ENCODE peak calls at places on chromosomes 2 and 18, in ten cellular contexts. K is stomach, S is IMR-90, C is colonic mucosa, V is ovary, M is osteoblast, R is HCT116, B is Peyer's patch, Z is DND-41, E is cardiac muscle cell. U is an unnamed sample.

GRCh38 chr2:75303227-75303626 is 103.9 kb upstream of the TACR1 start:
- DNase-seq in K (no peak), S (no peak), C (no peak), V (no peak), M (no peak), R (no peak), B (no peak), Z (no peak), E (no peak), U (no peak)

GRCh38 chr18:2805970-2806943 is 40.5 kb upstream of the EMILIN2 start:
- DNase-seq in K (no peak), S (peak; percentile 73), C (no peak), V (no peak), M (peak; percentile 44), R (no peak), B (no peak), Z (no peak), E (no peak), U (no peak)

GRCh38 chr2:223900066-223900465 is 45.1 kb downstream of the WDFY1 start:
- DNase-seq in K (no peak), S (no peak), C (no peak), V (no peak), M (no peak), R (no peak), B (no peak), Z (no peak), E (no peak), U (no peak)

GRCh38 chr2:177195194-177195593 is 17.4 kb upstream of the HNRNPA3 start:
- DNase-seq in K (no peak), S (no peak), C (no peak), V (no peak), M (no peak), R (no peak), B (no peak), Z (no peak), E (no peak), U (no peak)

GRCh38 chr2:169159686-169160085 is 90.3 kb downstream of the DHRS9 start:
- DNase-seq in K (no peak), S (no peak), C (no peak), V (no peak), M (no peak), R (no peak), B (no peak), Z (no peak), E (no peak), U (no peak)

GRCh38 chr2:175373729-175374128 is 192.2 kb upstream of the ATP5MC3 start:
- DNase-seq in K (no peak), S (no peak), C (no peak), V (no peak), M (no peak), R (no peak), B (no peak), Z (no peak), E (no peak), U (no peak)

GRCh38 chr2:196711625-196712024 is 72.1 kb downstream of the CCDC150 start:
- DNase-seq in K (no peak), S (no peak), C (no peak), V (no peak), M (no peak), R (no peak), B (no peak), Z (no peak), E (no peak), U (no peak)

GRCh38 chr18:27198036-27198435 is 12.9 kb upstream of the CHST9 start:
- DNase-seq in K (no peak), S (no peak), C (no peak), V (no peak), M (no peak), R (no peak), B (no peak), Z (no peak), E (no peak), U (no peak)

GRCh38 chr2:145043399-145043834 is 523.5 kb upstream of the ZEB2 start:
- DNase-seq in K (no peak), S (no peak), C (no peak), V (no peak), M (no peak), R (no peak), B (no peak), Z (no peak), E (no peak), U (no peak)

GRCh38 chr2:237297421-237298155 is 116.4 kb downstream of the COL6A3 start:
- DNase-seq in K (no peak), S (peak; percentile 26), C (no peak), V (no peak), M (no peak), R (no peak), B (no peak), Z (peak; percentile 5), E (no peak), U (no peak)

GRCh38 chr2:121698318-121698930 is 38.3 kb downstream of the NIFK start:
- DNase-seq in K (no peak), S (no peak), C (no peak), V (no peak), M (no peak), R (no peak), B (no peak), Z (no peak), E (no peak), U (no peak)

GRCh38 chr2:201955231-201955630 is 78.4 kb upstream of the FZD7 start:
- DNase-seq in K (no peak), S (no peak), C (no peak), V (no peak), M (no peak), R (no peak), B (no peak), Z (no peak), E (no peak), U (no peak)

GRCh38 chr18:21167641-21168372 is 56.2 kb upstream of the ROCK1 start:
- DNase-seq in K (peak; percentile 81), S (no peak), C (peak; percentile 59), V (no peak), M (no peak), R (peak; percentile 15), B (no peak), Z (no peak), E (no peak), U (no peak)

DNA sequence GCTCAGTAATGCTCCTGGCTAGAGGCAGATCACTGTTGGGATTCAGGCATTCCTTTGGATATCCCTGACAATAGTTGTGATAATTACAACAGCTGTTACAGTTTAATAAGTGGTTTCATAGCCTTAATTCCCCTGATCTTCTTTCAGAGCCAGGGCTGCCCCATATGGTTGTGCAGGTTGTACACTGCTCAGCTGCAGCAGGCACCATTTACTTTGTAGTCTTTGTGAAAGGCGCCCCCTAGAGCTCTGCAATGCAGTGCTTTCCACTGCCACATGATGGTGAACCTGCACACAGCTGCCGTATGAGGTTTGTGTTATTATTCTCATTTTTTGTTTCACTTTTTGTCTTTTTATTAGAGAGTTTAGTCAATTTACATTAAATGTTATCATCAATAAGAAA is 239.1 kb downstream of the KCNS3 start:
- DNase-seq in K (peak; percentile 46), S (peak; percentile 41), C (peak; percentile 38), V (no peak), M (no peak), R (peak; percentile 13), B (no peak), Z (peak; percentile 29), E (peak; percentile 14), U (no peak)
- TF ChIP-seq CTCF in K (no peak), S (peak; percentile 88), C (peak; percentile 34), V (no peak), M (peak; percentile 78), R (peak; percentile 82), B (peak; percentile 40), Z (peak; percentile 48), E (peak; percentile 71), U (no peak)

DNA sequence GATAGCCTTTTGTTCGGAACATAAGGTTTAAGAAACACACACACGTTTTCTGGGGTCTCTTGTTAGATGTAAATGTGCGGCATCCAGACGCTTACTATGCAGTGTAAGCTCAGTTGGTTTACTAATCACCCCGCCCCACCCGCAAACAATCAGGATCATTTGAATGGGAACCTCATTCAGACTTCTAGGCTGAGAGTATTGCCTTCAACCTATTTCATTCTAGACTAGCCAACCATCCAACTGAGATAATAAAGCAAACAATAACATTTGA is 1.3 kb upstream of the FIGN start:
- DNase-seq in K (no peak), S (no peak), C (no peak), V (no peak), M (no peak), R (no peak), B (no peak), Z (no peak), E (no peak), U (no peak)
- H3K4me3 ChIP-seq in K (peak overlapping the region; percentile 65), S (peak overlapping the region; percentile 55), C (no peak overlapping the region), V (peak overlapping the region; percentile 62), M (peak overlapping the region; percentile 78), R (no peak overlapping the region), B (no peak overlapping the region), Z (no peak overlapping the region), E (peak overlapping the region; percentile 98), U (no peak overlapping the region)

GRCh38 chr2:65351234-65351947 is 81.0 kb downstream of the SPRED2 start:
- DNase-seq in K (no peak), S (peak; percentile 54), C (peak; percentile 36), V (no peak), M (peak; percentile 74), R (no peak), B (no peak), Z (no peak), E (peak; percentile 27), U (no peak)
- H3K4me1 ChIP-seq in K (peaks cover 19% of the 10 kb centered on the region), S (peaks cover 18% of the 10 kb centered on the region), C (peaks cover 23% of the 10 kb centered on the region), V (peaks cover 16% of the 10 kb centered on the region), M (peaks cover 45% of the 10 kb centered on the region), R (peaks cover 48% of the 10 kb centered on the region), B (peaks cover 20% of the 10 kb centered on the region), Z (peaks cover 36% of the 10 kb centered on the region), E (peaks cover 39% of the 10 kb centered on the region), U (no peaks in the 10 kb centered on the region)

GRCh38 chr2:25259744-25260124 is 82.0 kb downstream of the DNMT3A start:
- DNase-seq in K (no peak), S (no peak), C (no peak), V (no peak), M (no peak), R (no peak), B (no peak), Z (no peak), E (peak; percentile 61), U (no peak)

GRCh38 chr2:25258814-25259743 is 82.6 kb downstream of the DNMT3A start:
- DNase-seq in K (no peak), S (no peak), C (no peak), V (no peak), M (no peak), R (no peak), B (no peak), Z (no peak), E (no peak), U (no peak)

GRCh38 chr2:25256486-25256875 is 85.2 kb downstream of the DNMT3A start:
- DNase-seq in K (no peak), S (no peak), C (no peak), V (no peak), M (peak; percentile 27), R (no peak), B (no peak), Z (no peak), E (no peak), U (no peak)

GRCh38 chr2:25257032-25257455 is 84.7 kb downstream of the DNMT3A start:
- DNase-seq in K (no peak), S (peak; percentile 85), C (no peak), V (no peak), M (peak; percentile 80), R (no peak), B (no peak), Z (no peak), E (peak; percentile 91), U (no peak)

GRCh38 chr2:25257931-25258771 is 83.6 kb downstream of the DNMT3A start:
- DNase-seq in K (no peak), S (no peak), C (no peak), V (no peak), M (peak; percentile 80), R (no peak), B (no peak), Z (no peak), E (no peak), U (no peak)
- TF ChIP-seq CTCF in K (no peak), S (no peak), C (no peak), V (no peak), M (no peak), R (no peak), B (no peak), Z (peak; percentile 4), E (no peak), U (no peak)